ENCODE peak calls at places on chromosomes 4 and X, in eight cellular contexts. V, Q, T, S, P, C, Z and H are unnamed samples.

GRCh38 chr4:170114636-170115035 is 24.9 kb upstream of the AADAT start:
- DNase-seq in V (no peak), Q (no peak), T (no peak), S (no peak), P (no peak), C (no peak), Z (no peak), H (no peak)

GRCh38 chr4:94757192-94758140 is at the start of gene BMPR1B:
- DNase-seq in V (no peak), Q (no peak), T (no peak), S (peak; percentile 34), P (no peak), C (no peak), Z (no peak), H (peak; percentile 46)

GRCh38 chr4:122531038-122531437 is 74.5 kb upstream of the IL2 start:
- DNase-seq in V (no peak), Q (no peak), T (no peak), S (no peak), P (no peak), C (no peak), Z (no peak), H (no peak)

GRCh38 chr4:104901438-104901837 is 245.2 kb upstream of the TET2 start:
- DNase-seq in V (no peak), Q (no peak), T (no peak), S (no peak), P (no peak), C (no peak), Z (no peak), H (no peak)

GRCh38 chrX:38347136-38347535 is 5.3 kb upstream of the OTC start:
- DNase-seq in V (no peak), Q (no peak), T (no peak), S (no peak), P (no peak), C (no peak), Z (no peak), H (no peak)

GRCh38 chrX:41559235-41559634 is 112.1 kb downstream of the NYX start:
- DNase-seq in V (no peak), Q (no peak), T (no peak), S (no peak), P (no peak), C (no peak), Z (no peak), H (no peak)

GRCh38 chrX:151402719-151403390 is 5.8 kb downstream of the VMA21 start:
- DNase-seq in V (peak; percentile 60), Q (peak; percentile 26), T (peak; percentile 42), S (no peak), P (no peak), C (no peak), Z (no peak), H (peak; percentile 15)

GRCh38 chr4:184384056-184384809 is 90.1 kb downstream of the IRF2 start:
- DNase-seq in V (no peak), Q (no peak), T (no peak), S (peak; percentile 44), P (peak; percentile 99), C (peak; percentile 63), Z (no peak), H (peak; percentile 69)

GRCh38 chrX:2264179-2265030 is 236.4 kb downstream of the DHRSX start:
- DNase-seq in V (no peak), Q (no peak), T (no peak), S (no peak), P (no peak), C (no peak), Z (no peak), H (no peak)

GRCh38 chr4:66837496-66837895 is 707.8 kb downstream of the CENPC start:
- DNase-seq in V (no peak), Q (no peak), T (no peak), S (no peak), P (no peak), C (no peak), Z (no peak), H (no peak)

GRCh38 chrX:118216488-118216887 is 99.9 kb upstream of the KLHL13 start:
- DNase-seq in V (no peak), Q (no peak), T (no peak), S (no peak), P (no peak), C (peak; percentile 60), Z (no peak), H (no peak)

GRCh38 chr4:98794565-98795205 is 134.2 kb downstream of the EIF4E start:
- DNase-seq in V (no peak), Q (no peak), T (no peak), S (peak; percentile 11), P (no peak), C (no peak), Z (no peak), H (no peak)

GRCh38 chrX:136835761-136836160 is 44.8 kb downstream of the RBMX start:
- DNase-seq in V (no peak), Q (no peak), T (no peak), S (no peak), P (no peak), C (no peak), Z (no peak), H (no peak)

GRCh38 chr4:155388162-155388561 is 11.4 kb upstream of the MAP9 start:
- DNase-seq in V (no peak), Q (no peak), T (no peak), S (no peak), P (no peak), C (no peak), Z (no peak), H (no peak)

GRCh38 chr4:108118505-108118904 is 50.2 kb downstream of the LEF1 start:
- DNase-seq in V (no peak), Q (no peak), T (no peak), S (peak; percentile 6), P (peak; percentile 68), C (no peak), Z (peak; percentile 13), H (no peak)

GRCh38 chr4:29009908-29010307 is 1710.3 kb upstream of the PCDH7 start:
- DNase-seq in V (no peak), Q (no peak), T (no peak), S (no peak), P (no peak), C (no peak), Z (no peak), H (no peak)

GRCh38 chr4:7062816-7063215 is 5.0 kb downstream of the GRPEL1 start:
- DNase-seq in V (no peak), Q (no peak), T (no peak), S (no peak), P (no peak), C (no peak), Z (no peak), H (no peak)

GRCh38 chr4:61332671-61333070 is 132.5 kb downstream of the ADGRL3 start:
- DNase-seq in V (no peak), Q (no peak), T (no peak), S (no peak), P (no peak), C (no peak), Z (no peak), H (no peak)

GRCh38 chr4:102566426-102566825 is 65.3 kb downstream of the NFKB1 start:
- DNase-seq in V (no peak), Q (no peak), T (no peak), S (no peak), P (no peak), C (no peak), Z (no peak), H (no peak)

GRCh38 chrX:21666679-21667078 is 8.5 kb upstream of the KLHL34 start:
- DNase-seq in V (no peak), Q (no peak), T (no peak), S (no peak), P (no peak), C (no peak), Z (no peak), H (no peak)

GRCh38 chr4:1509366-1509765 is 103.1 kb upstream of the NKX1-1 start:
- DNase-seq in V (peak; percentile 51), Q (no peak), T (peak; percentile 35), S (no peak), P (no peak), C (no peak), Z (no peak), H (no peak)

GRCh38 chr4:178953447-178954120 is 1511.3 kb upstream of the AGA start:
- DNase-seq in V (no peak), Q (no peak), T (no peak), S (no peak), P (no peak), C (no peak), Z (no peak), H (no peak)
- H3K27ac ChIP-seq in V (no peak overlapping the region), Q (no peak overlapping the region), T (no peak overlapping the region), S (no peak overlapping the region), P (no peak overlapping the region), C (no peak overlapping the region), Z (no peak overlapping the region), H (no peak overlapping the region)

GRCh38 chrX:69309074-69309792 is 144.0 kb upstream of the PJA1 start:
- DNase-seq in V (no peak), Q (no peak), T (no peak), S (no peak), P (no peak), C (no peak), Z (no peak), H (no peak)
- H3K27ac ChIP-seq in V (no peak overlapping the region), Q (no peak overlapping the region), T (no peak overlapping the region), S (no peak overlapping the region), P (no peak overlapping the region), C (no peak overlapping the region), Z (no peak overlapping the region), H (no peak overlapping the region)

DNA sequence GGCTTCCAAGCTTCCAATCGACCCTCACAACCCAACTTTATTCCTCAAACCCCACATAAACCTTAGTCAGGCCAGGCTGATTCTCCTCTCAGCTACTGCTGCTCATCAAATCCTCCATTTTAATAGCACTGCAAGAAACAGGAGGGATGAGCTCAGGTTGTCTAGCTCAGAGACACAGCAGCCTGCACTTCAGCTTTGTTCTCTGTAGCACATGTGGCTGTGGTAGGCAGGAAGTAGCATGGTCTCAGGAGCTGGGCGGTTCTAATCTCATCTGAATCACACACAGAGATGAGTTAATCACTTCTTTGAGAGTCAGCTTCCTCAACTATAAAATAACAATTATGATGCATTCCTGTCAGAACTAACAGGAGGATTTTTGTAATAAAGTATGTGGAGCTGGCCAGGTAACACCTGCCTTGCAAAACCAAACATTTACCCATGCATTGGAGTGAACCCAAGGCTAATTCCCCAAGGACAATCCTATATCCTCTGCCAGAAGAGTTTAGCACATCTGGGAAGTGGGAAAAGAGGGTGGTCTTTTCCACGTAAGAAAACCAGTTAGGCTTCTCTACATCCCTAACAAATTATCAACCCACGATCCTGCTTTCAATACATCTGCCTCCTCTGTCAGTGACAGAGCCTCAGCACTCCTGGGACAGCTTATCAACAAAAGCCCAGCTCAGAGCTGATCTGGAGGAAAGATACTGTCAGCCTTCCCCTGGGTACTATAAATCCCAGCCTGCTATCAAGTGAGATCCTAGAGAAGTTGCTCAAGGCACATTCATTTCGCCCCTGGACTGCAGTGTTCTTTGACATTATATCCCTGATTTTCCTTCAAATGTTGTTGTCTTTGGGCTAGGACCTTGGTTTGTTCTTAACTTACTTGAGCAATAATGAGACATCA is 32.8 kb downstream of the ELOVL6 start:
- DNase-seq in V (no peak), Q (no peak), T (no peak), S (no peak), P (peak; percentile 36), C (peak; percentile 48), Z (no peak), H (no peak)
- H3K27ac ChIP-seq in V (no peak overlapping the region), Q (no peak overlapping the region), T (no peak overlapping the region), S (peak overlapping the region; percentile 98), P (no peak overlapping the region), C (peak overlapping the region; percentile 57), Z (peak overlapping the region; percentile 35), H (no peak overlapping the region)

DNA sequence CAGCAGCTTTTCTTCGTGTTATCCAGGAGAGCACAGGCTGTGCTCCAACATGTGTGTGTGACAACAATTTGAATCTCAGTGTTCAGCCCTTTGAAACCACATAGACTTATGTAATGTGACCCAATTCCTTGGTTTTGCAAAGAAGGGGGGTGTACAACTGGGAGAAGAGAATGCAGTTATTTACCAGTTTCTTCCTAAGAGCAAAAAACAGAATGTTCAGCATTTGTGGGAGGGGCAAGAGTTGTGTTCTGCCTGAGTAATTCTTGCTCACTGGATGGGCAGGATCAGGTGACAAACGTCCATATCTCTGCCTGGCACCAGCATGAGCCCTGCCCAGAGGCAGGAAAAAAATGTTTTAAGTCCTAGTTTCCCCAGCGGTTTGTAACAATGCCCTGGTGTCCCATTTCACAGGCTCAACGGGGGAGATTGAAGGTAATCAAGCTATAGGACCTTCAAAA is 72.0 kb downstream of the PRPS1 start:
- DNase-seq in V (no peak), Q (no peak), T (no peak), S (peak; percentile 26), P (no peak), C (no peak), Z (no peak), H (peak; percentile 57)
- H3K27ac ChIP-seq in V (peak overlapping the region; percentile 65), Q (peak overlapping the region; percentile 69), T (peak overlapping the region; percentile 72), S (no peak overlapping the region), P (no peak overlapping the region), C (no peak overlapping the region), Z (no peak overlapping the region), H (peak overlapping the region; percentile 82)